ENCODE peak calls at places on chromosomes 7 and 10, in ten cellular contexts. N is left cardiac atrium; U is foreskin fibroblast; C is pancreas; K is NCI-H2081; I is stimulated activated CD4-positive, alpha-beta T cell treated with anti-CD3 and anti-CD28 coated beads, Interleukin-1b, Interleukin-23, amount 100 ng/mL, for 24 hours; D is fibroblast of pulmonary artery; E is Right ventricle myocardium inferior; G is gastrocnemius medialis; Y is pons. M is an unnamed sample.

GRCh38 chr10:71244638-71245419 is 32.5 kb downstream of the UNC5B start:
- DNase-seq in N (peak; percentile 71), U (peak; percentile 97), C (no peak), K (no peak), I (no peak), D (peak; percentile 96), E (peak; percentile 80), G (no peak), Y (no peak), M (no peak)

GRCh38 chr7:154841731-154842331 is 161.1 kb downstream of the PAXIP1 start:
- DNase-seq in N (no peak), U (no peak), C (no peak), K (peak; percentile 76), I (no peak), D (no peak), E (no peak), G (no peak), Y (peak; percentile 61), M (no peak)

GRCh38 chr10:49645417-49646255 is 31.8 kb downstream of the CHAT start:
- DNase-seq in N (no peak), U (no peak), C (no peak), K (no peak), I (no peak), D (no peak), E (no peak), G (no peak), Y (no peak), M (no peak)

GRCh38 chr7:44348300-44348699 is 22.9 kb upstream of the CAMK2B start:
- DNase-seq in N (no peak), U (peak; percentile 33), C (no peak), K (no peak), I (no peak), D (peak; percentile 62), E (no peak), G (no peak), Y (peak; percentile 19), M (peak; percentile 29)

GRCh38 chr7:47262881-47263280 is 319.0 kb downstream of the TNS3 start:
- DNase-seq in N (no peak), U (no peak), C (no peak), K (no peak), I (no peak), D (no peak), E (no peak), G (no peak), Y (no peak), M (no peak)

GRCh38 chr10:36188054-36188453 is 546.0 kb upstream of the FZD8 start:
- DNase-seq in N (peak; percentile 38), U (no peak), C (no peak), K (no peak), I (no peak), D (peak; percentile 36), E (no peak), G (no peak), Y (no peak), M (no peak)

GRCh38 chr10:88889559-88890337 is 9.7 kb downstream of the STAMBPL1 start:
- DNase-seq in N (no peak), U (no peak), C (no peak), K (no peak), I (no peak), D (no peak), E (no peak), G (no peak), Y (no peak), M (no peak)

GRCh38 chr10:6232225-6232807 is 29.6 kb downstream of the PFKFB3 start:
- DNase-seq in N (no peak), U (no peak), C (no peak), K (no peak), I (no peak), D (no peak), E (no peak), G (no peak), Y (no peak), M (no peak)

GRCh38 chr10:26468291-26468690 is 30.1 kb downstream of the APBB1IP start:
- DNase-seq in N (no peak), U (no peak), C (no peak), K (no peak), I (no peak), D (peak; percentile 12), E (no peak), G (no peak), Y (no peak), M (peak; percentile 72)

GRCh38 chr10:102931643-102932042 is 13.5 kb downstream of the CNNM2 start:
- DNase-seq in N (no peak), U (no peak), C (no peak), K (no peak), I (no peak), D (no peak), E (no peak), G (no peak), Y (no peak), M (no peak)

M was measured in NCI-H226.